ENCODE peak calls at places on chromosomes 16 and 17, in nine cellular contexts. U, R, Q, I, N, Z, W, Y and L are unnamed samples.

GRCh38 chr16:767743-768235 is 7.3 kb downstream of the MSLN start:
- DNase-seq in Q (no peak), I (no peak), Y (no peak), N (no peak), Z (no peak), W (no peak), R (no peak), U (no peak), L (no peak)

GRCh38 chr17:71032746-71033273 is 863.5 kb downstream of the KCNJ2 start:
- DNase-seq in W (no peak), R (peak; percentile 84), I (no peak), Z (no peak), U (no peak), Q (no peak), N (no peak), Y (no peak), L (no peak)

GRCh38 chr17:46191332-46192210 is 1.7 kb downstream of the KANSL1 start:
- DNase-seq in U (peak; percentile 44), N (peak; percentile 25), Q (no peak), Y (peak; percentile 30), W (no peak), R (peak; percentile 74), Z (no peak), I (no peak), L (no peak)

GRCh38 chr16:28823291-28823718 is 506 bp downstream of the ATXN2L start:
- DNase-seq in I (no peak), R (peak; percentile 74), W (peak; percentile 52), Z (no peak), U (no peak), N (no peak), Q (no peak), Y (no peak), L (no peak)

GRCh38 chr16:15777533-15778203 is 79.2 kb downstream of the MYH11 start:
- DNase-seq in Y (peak; percentile 30), N (peak; percentile 10), U (peak; percentile 43), I (no peak), Z (no peak), Q (no peak), R (peak; percentile 75), W (no peak), L (no peak)

GRCh38 chr17:56289321-56289720 is 136.0 kb downstream of the ANKFN1 start:
- DNase-seq in W (no peak), R (no peak), U (no peak), N (no peak), Q (no peak), Y (no peak), Z (no peak), I (no peak), L (no peak)

GRCh38 chr17:61436995-61437704 is 15.1 kb upstream of the TBX4 start:
- DNase-seq in I (no peak), N (no peak), W (no peak), Y (no peak), R (no peak), Q (no peak), Z (no peak), U (no peak), L (no peak)

GRCh38 chr17:34626141-34626681 is 46.8 kb downstream of the TMEM132E start:
- DNase-seq in Q (no peak), R (no peak), Z (no peak), Y (no peak), I (no peak), U (no peak), W (no peak), N (no peak), L (no peak)

GRCh38 chr16:67645397-67646121 is 615 bp downstream of the CARMIL2 start:
- DNase-seq in N (no peak), W (peak; percentile 29), U (peak; percentile 53), I (peak; percentile 30), Y (no peak), Z (no peak), R (no peak), Q (no peak), L (no peak)

GRCh38 chr16:10122546-10122945 is 59.7 kb downstream of the GRIN2A start:
- DNase-seq in W (no peak), Z (no peak), Q (no peak), Y (no peak), U (peak; percentile 7), N (no peak), R (peak; percentile 16), I (no peak), L (peak; percentile 41)

GRCh38 chr16:10612649-10613179 is 32.3 kb upstream of the EMP2 start:
- DNase-seq in Z (no peak), Q (no peak), Y (no peak), N (no peak), R (no peak), U (no peak), W (no peak), I (no peak), L (no peak)

GRCh38 chr16:68086336-68086821 is 1.2 kb downstream of the NFATC3 start:
- DNase-seq in W (no peak), Z (no peak), U (no peak), Y (peak; percentile 57), Q (no peak), R (peak; percentile 52), N (no peak), I (no peak), L (no peak)

GRCh38 chr17:4672726-4673125 is 31.2 kb downstream of the PELP1 start:
- DNase-seq in Z (no peak), I (no peak), N (no peak), W (no peak), Y (no peak), Q (no peak), R (no peak), U (no peak), L (no peak)

GRCh38 chr17:78390241-78391050 is 12.0 kb downstream of the PGS1 start:
- DNase-seq in R (no peak), I (no peak), Z (peak; percentile 95), N (no peak), Y (peak; percentile 47), U (no peak), W (no peak), Q (no peak), L (no peak)

GRCh38 chr17:17398188-17398927 is 78.4 kb upstream of the MED9 start:
- DNase-seq in N (no peak), W (no peak), Z (no peak), Q (peak; percentile 74), R (no peak), I (no peak), Y (no peak), U (no peak), L (no peak)

GRCh38 chr16:49473131-49473530 is 99.5 kb downstream of the C16orf78 start:
- DNase-seq in R (no peak), U (no peak), Q (no peak), W (no peak), I (peak; percentile 0), N (no peak), Z (no peak), Y (no peak), L (no peak)

GRCh38 chr16:75789237-75789636 is 62.9 kb upstream of the CPHXL start:
- DNase-seq in W (no peak), Y (peak; percentile 27), Q (no peak), I (no peak), R (peak; percentile 66), N (peak; percentile 18), Z (peak; percentile 1), U (peak; percentile 61), L (no peak)

GRCh38 chr16:17723735-17724134 is 253.0 kb upstream of the XYLT1 start:
- DNase-seq in Z (no peak), Y (no peak), W (no peak), I (no peak), Q (no peak), U (no peak), N (no peak), R (no peak), L (no peak)

GRCh38 chr17:21302711-21303425 is 18.4 kb downstream of the MAP2K3 start:
- DNase-seq in R (no peak), I (no peak), W (no peak), N (no peak), Z (no peak), Y (no peak), Q (peak; percentile 14), U (peak; percentile 44), L (no peak)

GRCh38 chr16:8583199-8583598 is 7.1 kb downstream of the TMEM114 start:
- DNase-seq in I (no peak), Y (peak; percentile 63), N (no peak), R (no peak), Q (no peak), W (no peak), Z (no peak), U (no peak), L (no peak)

GRCh38 chr16:81889896-81890634 is 111.0 kb downstream of the PLCG2 start:
- DNase-seq in Q (no peak), U (peak; percentile 69), I (peak; percentile 44), W (peak; percentile 22), N (peak; percentile 60), R (peak; percentile 69), Y (peak; percentile 59), Z (no peak), L (no peak)

GRCh38 chr17:40097931-40098845 is 2.2 kb downstream of the NR1D1 start:
- DNase-seq in U (no peak), Q (peak; percentile 67), Y (peak; percentile 50), Z (no peak), N (peak; percentile 54), I (no peak), W (no peak), R (no peak), L (no peak)

GRCh38 chr16:64858076-64858475 is 263.8 kb downstream of the CDH11 start:
- DNase-seq in Q (no peak), U (no peak), R (no peak), W (no peak), Y (no peak), Z (no peak), N (no peak), I (no peak), L (no peak)

GRCh38 chr17:77210331-77210730 is 69.6 kb downstream of the SEC14L1 start:
- DNase-seq in Y (no peak), R (no peak), W (no peak), Q (no peak), Z (no peak), U (no peak), N (no peak), I (no peak), L (no peak)

GRCh38 chr17:58412910-58413630 is 4.3 kb downstream of the RNF43 start:
- DNase-seq in U (no peak), Z (no peak), I (no peak), R (no peak), W (no peak), N (no peak), Y (no peak), Q (no peak), L (no peak)

GRCh38 chr17:20012137-20012536 is 3.0 kb downstream of the SPECC1 start:
- DNase-seq in Q (no peak), Z (no peak), I (no peak), N (no peak), R (no peak), U (no peak), Y (no peak), W (no peak), L (no peak)

GRCh38 chr16:69680358-69680757 is 46.0 kb downstream of the NQO1 start:
- DNase-seq in I (no peak), Y (no peak), R (no peak), W (no peak), U (no peak), N (no peak), Z (no peak), Q (no peak), L (no peak)

GRCh38 chr16:972316-973002 is 1.7 kb upstream of the LMF1 start:
- DNase-seq in W (no peak), U (no peak), N (no peak), Z (no peak), I (no peak), R (peak; percentile 85), Q (no peak), Y (no peak), L (no peak)